ENCODE peak calls at places on chromosomes 1 and 21, in seven cellular contexts. One of them, this sample, is unnamed.

GRCh38 chr21:22900511-22900910 is 1902.3 kb downstream of the NCAM2 start:
- DNase-seq in left ventricle myocardium inferior: no peak
- DNase-seq in HFFc6: no peak
- DNase-seq in left lung: no peak
- DNase-seq in heart left ventricle: no peak
- DNase-seq in hepatocyte: no peak
- DNase-seq in cardiac muscle cell: no peak
- DNase-seq in this sample: no peak

GRCh38 chr1:246755419-246755818 is 31.2 kb downstream of the SCCPDH start:
- DNase-seq in HFFc6: no peak
- DNase-seq in cardiac muscle cell: no peak
- DNase-seq in hepatocyte: no peak
- DNase-seq in left lung: no peak
- DNase-seq in heart left ventricle: no peak
- DNase-seq in left ventricle myocardium inferior: no peak
- DNase-seq in this sample: no peak

GRCh38 chr1:32266926-32267645 is 16.0 kb downstream of the LCK start:
- DNase-seq in cardiac muscle cell: no peak
- DNase-seq in left lung: no peak
- DNase-seq in heart left ventricle: no peak
- DNase-seq in hepatocyte: no peak
- DNase-seq in HFFc6: peak; percentile 47
- DNase-seq in left ventricle myocardium inferior: no peak
- DNase-seq in this sample: no peak

GRCh38 chr1:151653397-151653796 is 41.5 kb downstream of the SNX27 start:
- DNase-seq in hepatocyte: no peak
- DNase-seq in heart left ventricle: no peak
- DNase-seq in left ventricle myocardium inferior: no peak
- DNase-seq in HFFc6: peak; percentile 52
- DNase-seq in left lung: no peak
- DNase-seq in cardiac muscle cell: no peak
- DNase-seq in this sample: no peak

GRCh38 chr1:11645670-11646265 is 8.5 kb downstream of the FBXO2 start:
- DNase-seq in hepatocyte: peak; percentile 91
- DNase-seq in left ventricle myocardium inferior: peak; percentile 80
- DNase-seq in cardiac muscle cell: peak; percentile 89
- DNase-seq in heart left ventricle: peak; percentile 82
- DNase-seq in HFFc6: peak; percentile 71
- DNase-seq in left lung: peak; percentile 94
- DNase-seq in this sample: peak; percentile 86

GRCh38 chr21:37168666-37169065 is 95.6 kb downstream of the TTC3 start:
- DNase-seq in left ventricle myocardium inferior: no peak
- DNase-seq in hepatocyte: no peak
- DNase-seq in left lung: no peak
- DNase-seq in heart left ventricle: no peak
- DNase-seq in cardiac muscle cell: no peak
- DNase-seq in HFFc6: no peak
- DNase-seq in this sample: no peak

GRCh38 chr1:197496722-197497121 is 228.7 kb downstream of the CRB1 start:
- DNase-seq in left ventricle myocardium inferior: no peak
- DNase-seq in HFFc6: no peak
- DNase-seq in hepatocyte: no peak
- DNase-seq in left lung: no peak
- DNase-seq in heart left ventricle: no peak
- DNase-seq in cardiac muscle cell: no peak
- DNase-seq in this sample: no peak

GRCh38 chr21:45998276-45998701 is 16.7 kb downstream of the COL6A1 start:
- DNase-seq in HFFc6: no peak
- DNase-seq in hepatocyte: no peak
- DNase-seq in left lung: peak; percentile 59
- DNase-seq in heart left ventricle: peak; percentile 23
- DNase-seq in left ventricle myocardium inferior: peak; percentile 11
- DNase-seq in cardiac muscle cell: no peak
- DNase-seq in this sample: peak; percentile 38

GRCh38 chr1:3914331-3914851 is 14.3 kb upstream of the C1orf174 start:
- DNase-seq in heart left ventricle: no peak
- DNase-seq in left ventricle myocardium inferior: no peak
- DNase-seq in left lung: no peak
- DNase-seq in hepatocyte: no peak
- DNase-seq in cardiac muscle cell: no peak
- DNase-seq in HFFc6: no peak
- DNase-seq in this sample: no peak

GRCh38 chr1:106217765-106218164 is 838.7 kb upstream of the PRMT6 start:
- DNase-seq in hepatocyte: no peak
- DNase-seq in left lung: no peak
- DNase-seq in HFFc6: no peak
- DNase-seq in heart left ventricle: no peak
- DNase-seq in left ventricle myocardium inferior: no peak
- DNase-seq in cardiac muscle cell: no peak
- DNase-seq in this sample: no peak

GRCh38 chr1:229940689-229941088 is 126.3 kb upstream of the GALNT2 start:
- DNase-seq in left ventricle myocardium inferior: no peak
- DNase-seq in hepatocyte: no peak
- DNase-seq in heart left ventricle: no peak
- DNase-seq in HFFc6: no peak
- DNase-seq in left lung: no peak
- DNase-seq in cardiac muscle cell: peak; percentile 22
- DNase-seq in this sample: no peak

GRCh38 chr1:207695943-207696342 is 51.0 kb downstream of the CR1L start:
- DNase-seq in cardiac muscle cell: no peak
- DNase-seq in left ventricle myocardium inferior: no peak
- DNase-seq in left lung: no peak
- DNase-seq in heart left ventricle: no peak
- DNase-seq in hepatocyte: no peak
- DNase-seq in HFFc6: no peak
- DNase-seq in this sample: no peak

GRCh38 chr1:56190975-56191768 is 388.2 kb downstream of the PLPP3 start:
- DNase-seq in heart left ventricle: no peak
- DNase-seq in hepatocyte: no peak
- DNase-seq in cardiac muscle cell: no peak
- DNase-seq in HFFc6: peak; percentile 15
- DNase-seq in left ventricle myocardium inferior: no peak
- DNase-seq in left lung: no peak
- DNase-seq in this sample: no peak

GRCh38 chr1:56188216-56188615 is 391.1 kb downstream of the PLPP3 start:
- DNase-seq in hepatocyte: no peak
- DNase-seq in left lung: no peak
- DNase-seq in HFFc6: no peak
- DNase-seq in cardiac muscle cell: no peak
- DNase-seq in left ventricle myocardium inferior: no peak
- DNase-seq in heart left ventricle: peak; percentile 27
- DNase-seq in this sample: no peak

GRCh38 chr1:56189454-56189853 is 389.9 kb downstream of the PLPP3 start:
- DNase-seq in HFFc6: no peak
- DNase-seq in hepatocyte: no peak
- DNase-seq in cardiac muscle cell: no peak
- DNase-seq in heart left ventricle: no peak
- DNase-seq in left ventricle myocardium inferior: no peak
- DNase-seq in left lung: no peak
- DNase-seq in this sample: no peak

GRCh38 chr1:56188855-56189254 is 390.5 kb downstream of the PLPP3 start:
- DNase-seq in hepatocyte: no peak
- DNase-seq in cardiac muscle cell: no peak
- DNase-seq in heart left ventricle: no peak
- DNase-seq in left ventricle myocardium inferior: no peak
- DNase-seq in left lung: no peak
- DNase-seq in HFFc6: no peak
- DNase-seq in this sample: no peak

DNA sequence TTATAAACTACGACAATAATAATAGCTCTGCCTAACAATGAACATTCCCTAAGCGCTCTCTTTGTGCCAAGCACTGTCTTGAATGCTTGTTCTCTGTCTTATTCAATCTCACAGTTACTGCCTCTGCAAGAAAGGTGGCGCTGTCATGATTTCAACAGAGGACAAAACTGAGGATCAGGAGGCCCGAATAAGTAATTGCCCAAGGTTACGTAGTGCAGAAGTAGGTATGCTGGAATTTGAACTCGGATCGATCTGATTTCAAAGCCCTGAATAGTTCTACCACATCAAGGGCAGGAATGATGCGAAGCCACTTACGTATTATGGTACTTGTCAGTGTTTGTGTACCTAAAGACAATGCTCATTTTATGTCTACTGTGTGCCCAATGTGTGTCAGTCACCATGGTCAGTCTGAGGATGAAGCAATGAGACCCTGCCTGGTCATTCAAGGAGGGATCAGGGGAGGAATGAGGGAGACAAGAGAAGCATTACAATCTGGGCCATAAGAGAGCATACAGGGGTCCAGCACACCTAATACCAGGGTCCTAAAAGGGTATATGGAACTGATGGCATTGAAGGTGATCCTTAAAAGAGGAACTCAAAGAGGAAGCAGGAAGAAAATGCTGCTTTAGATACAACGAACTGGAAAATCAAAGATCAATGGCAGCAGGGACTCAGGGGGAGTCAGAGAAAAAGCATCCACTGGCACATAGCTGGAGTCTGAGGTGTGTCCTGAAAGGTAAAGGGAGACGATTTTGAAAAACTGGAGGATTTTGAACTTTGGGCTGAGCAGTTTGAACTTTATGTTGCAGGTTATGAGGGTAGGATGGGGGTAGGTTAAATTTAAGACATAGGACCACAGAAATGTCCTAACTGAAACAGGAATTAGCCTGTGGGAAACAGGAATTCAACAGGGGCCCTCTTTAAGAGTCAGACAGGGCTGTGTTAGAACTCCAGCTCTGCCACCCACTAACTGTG is 389.1 kb downstream of the PLPP3 start:
- DNase-seq in hepatocyte: no peak
- DNase-seq in heart left ventricle: no peak
- DNase-seq in HFFc6: no peak
- DNase-seq in left lung: no peak
- DNase-seq in cardiac muscle cell: peak; percentile 30
- DNase-seq in left ventricle myocardium inferior: no peak
- DNase-seq in this sample: no peak
- TF ChIP-seq CTCF in hepatocyte: peak; percentile 42
- TF ChIP-seq CTCF in heart left ventricle: peak; percentile 53
- TF ChIP-seq CTCF in HFFc6: peak; percentile 42
- TF ChIP-seq CTCF in left lung: no peak
- TF ChIP-seq CTCF in cardiac muscle cell: peak; percentile 30
- TF ChIP-seq CTCF in left ventricle myocardium inferior: peak; percentile 63
- TF ChIP-seq CTCF in this sample: no peak

GRCh38 chr21:38741976-38742309 is 63.8 kb upstream of the ETS2 start:
- DNase-seq in left lung: no peak
- DNase-seq in HFFc6: no peak
- DNase-seq in hepatocyte: peak; percentile 38
- DNase-seq in left ventricle myocardium inferior: no peak
- DNase-seq in heart left ventricle: no peak
- DNase-seq in cardiac muscle cell: no peak
- DNase-seq in this sample: no peak
- TF ChIP-seq CTCF in left lung: no peak
- TF ChIP-seq CTCF in HFFc6: no peak
- TF ChIP-seq CTCF in hepatocyte: no peak
- TF ChIP-seq CTCF in left ventricle myocardium inferior: no peak
- TF ChIP-seq CTCF in heart left ventricle: no peak
- TF ChIP-seq CTCF in cardiac muscle cell: no peak
- TF ChIP-seq CTCF in this sample: no peak

GRCh38 chr1:22080184-22080583 is 27.7 kb downstream of the CDC42 start:
- DNase-seq in HFFc6: no peak
- DNase-seq in heart left ventricle: no peak
- DNase-seq in left lung: no peak
- DNase-seq in left ventricle myocardium inferior: no peak
- DNase-seq in cardiac muscle cell: no peak
- DNase-seq in hepatocyte: no peak
- DNase-seq in this sample: no peak

GRCh38 chr1:22076346-22076745 is 23.8 kb downstream of the CDC42 start:
- DNase-seq in HFFc6: no peak
- DNase-seq in hepatocyte: no peak
- DNase-seq in cardiac muscle cell: no peak
- DNase-seq in left lung: no peak
- DNase-seq in left ventricle myocardium inferior: no peak
- DNase-seq in heart left ventricle: no peak
- DNase-seq in this sample: no peak

GRCh38 chr1:22075718-22076117 is 23.2 kb downstream of the CDC42 start:
- DNase-seq in heart left ventricle: no peak
- DNase-seq in cardiac muscle cell: peak; percentile 9
- DNase-seq in HFFc6: no peak
- DNase-seq in hepatocyte: no peak
- DNase-seq in left ventricle myocardium inferior: no peak
- DNase-seq in left lung: no peak
- DNase-seq in this sample: no peak

GRCh38 chr1:22077728-22078127 is 25.2 kb downstream of the CDC42 start:
- DNase-seq in left lung: no peak
- DNase-seq in heart left ventricle: no peak
- DNase-seq in left ventricle myocardium inferior: no peak
- DNase-seq in HFFc6: peak; percentile 45
- DNase-seq in hepatocyte: no peak
- DNase-seq in cardiac muscle cell: no peak
- DNase-seq in this sample: no peak

GRCh38 chr1:22078133-22078532 is 25.6 kb downstream of the CDC42 start:
- DNase-seq in hepatocyte: no peak
- DNase-seq in HFFc6: no peak
- DNase-seq in heart left ventricle: no peak
- DNase-seq in left ventricle myocardium inferior: no peak
- DNase-seq in cardiac muscle cell: no peak
- DNase-seq in left lung: no peak
- DNase-seq in this sample: no peak
- TF ChIP-seq CTCF in hepatocyte: no peak
- TF ChIP-seq CTCF in HFFc6: no peak
- TF ChIP-seq CTCF in heart left ventricle: no peak
- TF ChIP-seq CTCF in left ventricle myocardium inferior: no peak
- TF ChIP-seq CTCF in cardiac muscle cell: no peak
- TF ChIP-seq CTCF in left lung: no peak
- TF ChIP-seq CTCF in this sample: no peak

GRCh38 chr1:168100315-168101002 is 36.3 kb downstream of the GPR161 start:
- DNase-seq in cardiac muscle cell: no peak
- DNase-seq in left ventricle myocardium inferior: no peak
- DNase-seq in HFFc6: no peak
- DNase-seq in left lung: no peak
- DNase-seq in heart left ventricle: no peak
- DNase-seq in hepatocyte: no peak
- DNase-seq in this sample: no peak

GRCh38 chr1:168101336-168101735 is 35.4 kb downstream of the GPR161 start:
- DNase-seq in heart left ventricle: no peak
- DNase-seq in cardiac muscle cell: no peak
- DNase-seq in hepatocyte: no peak
- DNase-seq in left ventricle myocardium inferior: no peak
- DNase-seq in left lung: no peak
- DNase-seq in HFFc6: no peak
- DNase-seq in this sample: no peak

GRCh38 chr1:168098534-168099313 is 38.0 kb downstream of the GPR161 start:
- DNase-seq in left ventricle myocardium inferior: no peak
- DNase-seq in cardiac muscle cell: no peak
- DNase-seq in left lung: no peak
- DNase-seq in heart left ventricle: no peak
- DNase-seq in hepatocyte: no peak
- DNase-seq in HFFc6: no peak
- DNase-seq in this sample: no peak

GRCh38 chr1:168097921-168098528 is 38.7 kb downstream of the GPR161 start:
- DNase-seq in heart left ventricle: no peak
- DNase-seq in hepatocyte: no peak
- DNase-seq in left ventricle myocardium inferior: no peak
- DNase-seq in HFFc6: no peak
- DNase-seq in left lung: no peak
- DNase-seq in cardiac muscle cell: no peak
- DNase-seq in this sample: no peak

GRCh38 chr1:168099314-168099920 is 37.3 kb downstream of the GPR161 start:
- DNase-seq in cardiac muscle cell: no peak
- DNase-seq in left ventricle myocardium inferior: no peak
- DNase-seq in hepatocyte: no peak
- DNase-seq in HFFc6: no peak
- DNase-seq in left lung: no peak
- DNase-seq in heart left ventricle: no peak
- DNase-seq in this sample: no peak
- TF ChIP-seq CTCF in cardiac muscle cell: no peak
- TF ChIP-seq CTCF in left ventricle myocardium inferior: no peak
- TF ChIP-seq CTCF in hepatocyte: no peak
- TF ChIP-seq CTCF in HFFc6: no peak
- TF ChIP-seq CTCF in left lung: no peak
- TF ChIP-seq CTCF in heart left ventricle: no peak
- TF ChIP-seq CTCF in this sample: no peak

GRCh38 chr1:226134170-226135058 is 52.1 kb downstream of the ACBD3 start:
- DNase-seq in left ventricle myocardium inferior: no peak
- DNase-seq in HFFc6: no peak
- DNase-seq in left lung: no peak
- DNase-seq in heart left ventricle: no peak
- DNase-seq in hepatocyte: no peak
- DNase-seq in cardiac muscle cell: no peak
- DNase-seq in this sample: no peak
- TF ChIP-seq CTCF in left ventricle myocardium inferior: no peak
- TF ChIP-seq CTCF in HFFc6: no peak
- TF ChIP-seq CTCF in left lung: no peak
- TF ChIP-seq CTCF in heart left ventricle: no peak
- TF ChIP-seq CTCF in hepatocyte: no peak
- TF ChIP-seq CTCF in cardiac muscle cell: no peak
- TF ChIP-seq CTCF in this sample: no peak

This sample was measured in mesothelial cell of epicardium.